ENCODE peak calls at places on chromosomes 4 and X, in six cellular contexts. U is GM12878, W is SK-N-SH, X is K562, Y is H1, M is HepG2. D is an unnamed sample.
A peak's percentile ranks its signal among the peaks of the same experiment; 100 is the strongest.

GRCh38 chrX:85024044-85024443 is 20.4 kb downstream of the APOOL start:
- DNase-seq in U (no peak), M (no peak), X (no peak), Y (no peak), W (no peak), D (no peak)

GRCh38 chrX:20715176-20715575 is 448.5 kb upstream of the RPS6KA3 start:
- DNase-seq in X (no peak), Y (no peak), M (no peak), W (no peak), U (no peak), D (no peak)

GRCh38 chr4:145340071-145340695 is 141.5 kb upstream of the SMAD1 start:
- DNase-seq in Y (no peak), M (no peak), U (no peak), X (peak; percentile 38), W (no peak), D (no peak)

GRCh38 chrX:69605521-69605920 is 10.4 kb upstream of the EDA start:
- DNase-seq in X (no peak), Y (no peak), W (no peak), U (no peak), M (no peak), D (no peak)

GRCh38 chr4:153204247-153205027 is at the start of gene TRIM2:
- DNase-seq in W (no peak), X (peak; percentile 73), M (peak; percentile 71), U (no peak), Y (no peak), D (no peak)

GRCh38 chrX:39759526-39760224 is 338.1 kb downstream of the BCOR start:
- DNase-seq in U (no peak), M (no peak), W (peak; percentile 39), X (no peak), Y (no peak), D (no peak)

GRCh38 chr4:10571896-10572295 is 112.7 kb downstream of the CLNK start:
- DNase-seq in U (no peak), M (no peak), Y (no peak), W (no peak), X (no peak), D (no peak)

GRCh38 chr4:141538001-141538400 is 98.4 kb upstream of the IL15 start:
- DNase-seq in W (no peak), U (no peak), X (no peak), Y (no peak), M (no peak), D (no peak)

GRCh38 chr4:139973015-139973414 is 181.0 kb downstream of the MAML3 start:
- DNase-seq in X (no peak), W (no peak), U (no peak), M (no peak), Y (no peak), D (no peak)

GRCh38 chr4:173231916-173232315 is 63.3 kb downstream of the GALNT7 start:
- DNase-seq in U (no peak), X (peak; percentile 66), W (no peak), M (no peak), Y (no peak), D (no peak)

GRCh38 chr4:101155368-101155767 is 192.0 kb downstream of the PPP3CA start:
- DNase-seq in X (no peak), M (no peak), W (no peak), U (no peak), Y (no peak), D (no peak)

GRCh38 chrX:102746134-102746584 is 25.6 kb downstream of the GPRASP3 start:
- DNase-seq in Y (no peak), M (no peak), W (peak; percentile 62), X (no peak), U (no peak), D (no peak)

GRCh38 chr4:83851261-83852084 is 315.6 kb downstream of the GPAT3 start:
- DNase-seq in X (no peak), Y (peak; percentile 85), W (no peak), M (peak; percentile 86), U (no peak), D (no peak)

GRCh38 chrX:15497865-15498264 is 2.7 kb upstream of the BMX start:
- DNase-seq in W (peak; percentile 72), Y (no peak), U (no peak), X (peak; percentile 82), M (peak; percentile 24), D (peak; percentile 51)

GRCh38 chr4:147078362-147078761 is 132.7 kb upstream of the TTC29 start:
- DNase-seq in X (no peak), M (no peak), U (no peak), W (no peak), Y (no peak), D (no peak)

GRCh38 chr4:97646997-97647396 is 496.3 kb downstream of the STPG2 start:
- DNase-seq in U (no peak), Y (no peak), X (no peak), M (no peak), W (no peak), D (no peak)

GRCh38 chr4:158169931-158170690 is 2.7 kb downstream of the GASK1B start:
- DNase-seq in X (no peak), M (peak; percentile 4), W (no peak), Y (no peak), U (no peak), D (peak; percentile 28)

GRCh38 chr4:180636696-180637095 is 1606.5 kb upstream of the TENM3 start:
- DNase-seq in W (no peak), U (no peak), M (no peak), X (no peak), Y (no peak), D (no peak)

GRCh38 chr4:184216436-184217004 is 1.2 kb downstream of the ENPP6 start:
- DNase-seq in X (no peak), W (peak; percentile 53), M (no peak), Y (no peak), U (no peak), D (no peak)

GRCh38 chrX:70052895-70053615 is 3.3 kb upstream of the AWAT2 start:
- DNase-seq in Y (no peak), X (no peak), W (no peak), U (no peak), M (no peak), D (no peak)

GRCh38 chr4:24863799-24864198 is 49.0 kb downstream of the CCDC149 start:
- DNase-seq in U (no peak), W (no peak), M (no peak), X (no peak), Y (no peak), D (no peak)

GRCh38 chr4:70831293-70831692 is 8.4 kb downstream of the GRSF1 start:
- DNase-seq in X (no peak), M (no peak), Y (no peak), W (no peak), U (no peak), D (no peak)

DNA sequence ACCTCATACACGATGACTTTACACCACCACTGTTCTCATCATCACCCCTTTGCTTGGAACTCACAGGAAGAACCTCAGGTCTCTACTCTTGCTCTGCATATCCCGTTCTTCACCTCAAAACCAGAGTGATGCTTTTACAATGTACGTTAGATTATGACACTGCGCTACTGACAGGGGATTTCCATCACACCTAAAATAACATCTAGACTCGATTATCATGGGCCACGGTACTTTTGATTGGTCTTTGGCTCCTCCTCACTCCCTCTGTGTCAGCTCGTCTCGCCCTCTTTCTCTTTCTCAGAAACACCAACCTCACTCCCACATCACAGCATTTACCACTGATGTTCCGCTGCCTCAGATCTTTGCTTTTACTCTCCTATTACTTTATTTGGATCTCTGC is 172.4 kb downstream of the TLL1 start:
- DNase-seq in U (peak; percentile 59), X (no peak), W (no peak), Y (no peak), M (no peak), D (no peak)
- TF ChIP-seq GABPA in U (no peak), X (no peak), W (no peak), Y (no peak), M (no peak), D (no peak)

DNA sequence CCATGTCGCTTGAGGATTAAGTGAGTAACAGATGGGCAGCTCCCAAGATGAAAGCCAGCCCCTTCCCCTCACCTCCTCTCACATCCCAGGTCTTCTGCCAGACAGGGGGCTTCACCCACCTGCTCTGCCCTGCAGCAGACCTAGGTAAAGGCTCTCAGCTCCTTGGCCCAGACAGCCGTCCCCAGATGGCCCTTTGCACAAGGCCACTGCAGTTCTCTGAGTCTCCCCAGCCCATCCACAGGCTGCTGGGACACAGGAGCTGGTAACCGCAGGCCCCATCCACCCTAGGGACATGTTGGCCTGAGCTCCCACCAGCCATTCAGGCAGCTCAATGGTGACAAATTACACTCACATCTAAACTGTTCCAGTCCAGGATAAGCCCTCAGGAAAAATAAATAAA is 15.3 kb downstream of the C4orf50 start:
- DNase-seq in Y (no peak), U (no peak), M (no peak), X (no peak), W (no peak), D (no peak)
- H3K27me3 ChIP-seq in Y (peaks cover 13% of the 10 kb centered on the region), U (no peaks in the 10 kb centered on the region), M (peaks cover 19% of the 10 kb centered on the region), X (no peaks in the 10 kb centered on the region), W (no peaks in the 10 kb centered on the region), D (no peaks in the 10 kb centered on the region)

GRCh38 chr4:7103599-7104365 is 35.9 kb upstream of the GRPEL1 start:
- DNase-seq in M (peak; percentile 86), U (no peak), Y (no peak), X (no peak), W (peak; percentile 62), D (peak; percentile 22)
- H3K27ac ChIP-seq in M (peak overlapping the region; percentile 92), U (no peak overlapping the region), Y (no peak overlapping the region), X (no peak overlapping the region), W (no peak overlapping the region), D (no peak overlapping the region)

GRCh38 chrX:134172588-134173259 is 64.3 kb upstream of the CCDC160 start:
- DNase-seq in U (no peak), M (no peak), X (no peak), Y (no peak), W (peak; percentile 69), D (no peak)

GRCh38 chrX:134173541-134174272 is 63.3 kb upstream of the CCDC160 start:
- DNase-seq in W (peak; percentile 22), U (no peak), Y (no peak), X (no peak), M (no peak), D (no peak)

GRCh38 chrX:134174859-134175258 is 62.1 kb upstream of the CCDC160 start:
- DNase-seq in X (no peak), W (no peak), M (no peak), Y (peak; percentile 39), U (no peak), D (no peak)

GRCh38 chrX:134174273-134174660 is 62.7 kb upstream of the CCDC160 start:
- DNase-seq in W (no peak), Y (no peak), U (no peak), M (no peak), X (no peak), D (no peak)

DNA sequence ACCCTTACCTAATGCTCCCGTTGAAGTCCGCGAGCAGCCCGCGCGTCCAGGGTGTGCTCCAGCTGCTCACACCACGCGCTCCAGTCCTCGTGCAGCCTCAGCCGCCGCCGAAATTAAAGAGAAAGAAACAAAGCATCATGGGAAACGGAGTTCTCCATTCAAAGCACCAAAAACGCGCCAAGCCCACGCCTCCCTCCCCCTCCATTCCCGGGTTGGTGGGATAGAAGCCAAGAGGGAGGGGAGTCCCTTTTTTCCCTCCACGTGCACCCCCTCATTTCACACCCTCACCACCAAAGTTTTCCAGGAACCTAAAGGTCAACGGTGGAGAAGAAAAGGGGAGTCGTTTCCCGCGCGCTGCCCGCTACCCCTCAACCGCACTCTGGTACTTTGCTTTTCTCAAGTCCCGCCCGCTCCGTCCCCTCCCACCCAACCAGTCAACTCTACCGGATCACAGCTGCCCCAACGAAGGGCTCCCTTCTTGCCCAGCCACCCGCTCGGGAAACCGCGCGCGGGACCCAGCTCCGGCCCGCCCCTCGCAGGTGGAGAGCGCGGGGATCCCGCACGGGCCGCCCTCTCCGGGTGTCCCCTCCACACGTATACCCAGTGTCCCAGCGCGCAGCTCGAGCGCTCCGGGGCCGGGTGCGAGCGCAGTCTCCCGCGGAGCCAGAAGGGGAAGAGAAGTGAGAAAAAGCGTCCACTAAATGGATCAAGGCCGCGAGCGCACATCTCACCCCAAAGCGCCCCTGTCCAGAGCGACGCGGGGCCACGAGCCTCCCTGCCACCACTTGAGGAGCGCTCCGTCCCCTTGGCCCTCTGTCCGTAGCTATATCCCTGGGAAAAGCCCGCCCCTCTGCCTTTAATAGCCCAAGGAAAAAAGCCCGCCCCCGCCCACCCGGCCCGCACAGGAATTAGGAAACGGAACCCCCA is 65.1 kb upstream of the CCDC160 start:
- DNase-seq in M (no peak), W (peak; percentile 64), X (no peak), Y (no peak), U (no peak), D (no peak)
- TF ChIP-seq GABPA in M (no peak), W (no peak), X (no peak), Y (no peak), U (no peak), D (no peak)

D was measured in HL-60.